ENCODE peak calls at places on chromosomes 16 and 17, in five cellular contexts. A is SJSA1; O is OCI-LY7; R is HCT116; P is CD8-positive, alpha-beta T cell. F is an unnamed sample. For H3K4me1, the result is how much of the 10 kb centered on the place peaks cover.

GRCh38 chr16:10822702-10823101 is 4.1 kb upstream of the TVP23A start:
- DNase-seq in O (no peak), A (no peak), P (no peak), R (no peak), F (no peak)

GRCh38 chr17:27424941-27425340 is 31.3 kb upstream of the KSR1 start:
- DNase-seq in R (no peak), P (no peak), O (no peak), A (no peak), F (no peak)

GRCh38 chr17:77736721-77737120 is 221.8 kb upstream of the TNRC6C start:
- DNase-seq in O (no peak), A (peak), P (no peak), R (no peak), F (no peak)

GRCh38 chr17:66625321-66625767 is 209.6 kb upstream of the CACNG5 start:
- DNase-seq in R (peak), O (peak), A (no peak), P (no peak), F (no peak)

GRCh38 chr17:10610821-10611323 is 46.2 kb downstream of the MYH3 start:
- DNase-seq in R (no peak), P (no peak), O (no peak), A (no peak), F (no peak)

GRCh38 chr17:64496348-64496785 is 487 bp downstream of the POLG2 start:
- DNase-seq in P (no peak), R (no peak), A (no peak), O (peak), F (peak)

GRCh38 chr17:46892192-46892703 is 30.7 kb upstream of the GOSR2 start:
- DNase-seq in P (no peak), O (no peak), A (no peak), R (no peak), F (no peak)

GRCh38 chr17:2011421-2012371 is 13.4 kb downstream of the RTN4RL1 start:
- DNase-seq in R (no peak), A (no peak), O (no peak), P (no peak), F (no peak)

GRCh38 chr16:88943131-88943664 is 33.8 kb downstream of the CBFA2T3 start:
- DNase-seq in O (peak), R (no peak), A (no peak), P (no peak), F (no peak)

GRCh38 chr16:88071908-88072307 is 120.7 kb downstream of the BANP start:
- DNase-seq in P (no peak), R (no peak), O (no peak), A (no peak), F (no peak)

GRCh38 chr17:42072323-42073187 is 22.2 kb upstream of the C17orf113 start:
- DNase-seq in P (no peak), A (no peak), O (peak), R (no peak), F (no peak)

GRCh38 chr16:64406661-64407267 is 715.1 kb downstream of the CDH11 start:
- DNase-seq in O (no peak), A (no peak), P (no peak), R (no peak), F (no peak)

GRCh38 chr16:70635356-70636016 is 10.9 kb upstream of the IL34 start:
- DNase-seq in O (no peak), R (no peak), P (no peak), A (no peak), F (no peak)

GRCh38 chr17:42387221-42387657 is 1.0 kb downstream of the STAT3 start:
- DNase-seq in P (peak), O (no peak), A (no peak), R (no peak), F (no peak)

GRCh38 chr16:58717994-58718393 is 16.1 kb downstream of the GOT2 start:
- DNase-seq in P (no peak), O (no peak), R (no peak), A (no peak), F (no peak)

GRCh38 chr17:76515291-76515949 is 14.2 kb upstream of the RHBDF2 start:
- DNase-seq in O (no peak), R (no peak), A (peak), P (peak), F (peak)

GRCh38 chr16:19716183-19716582 is 1.8 kb downstream of the KNOP1 start:
- DNase-seq in A (no peak), P (no peak), O (no peak), R (no peak), F (no peak)

GRCh38 chr16:46947900-46948547 is 25.4 kb downstream of the DNAJA2 start:
- DNase-seq in A (no peak), R (peak), O (peak), P (no peak), F (peak)

GRCh38 chr17:2063306-2064146 is 8.6 kb downstream of the HIC1 start:
- DNase-seq in A (no peak), P (no peak), O (peak), R (no peak), F (no peak)

GRCh38 chr16:51383909-51384308 is 232.8 kb upstream of the SALL1 start:
- DNase-seq in A (no peak), O (no peak), P (no peak), R (no peak), F (no peak)

GRCh38 chr17:59666235-59666634 is 41.0 kb downstream of the PTRH2 start:
- DNase-seq in A (no peak), O (no peak), R (no peak), P (no peak), F (no peak)

GRCh38 chr17:27207073-27207511 is 86.8 kb upstream of the WSB1 start:
- DNase-seq in A (no peak), R (peak), O (no peak), P (no peak), F (no peak)

GRCh38 chr16:82694239-82694874 is 67.6 kb downstream of the CDH13 start:
- DNase-seq in R (no peak), A (no peak), P (no peak), O (no peak), F (no peak)

GRCh38 chr16:73058616-73059409 is 10.9 kb upstream of the ZFHX3 start:
- DNase-seq in O (peak), A (no peak), R (peak), P (no peak), F (no peak)

GRCh38 chr16:78505544-78506371 is 406.3 kb downstream of the WWOX start:
- DNase-seq in O (no peak), A (no peak), R (no peak), P (no peak), F (no peak)

GRCh38 chr16:87561200-87562105 is 40.9 kb upstream of the JPH3 start:
- DNase-seq in A (no peak), O (no peak), R (no peak), P (no peak), F (no peak)

GRCh38 chr17:68288804-68289203 is 2.1 kb downstream of the SLC16A6 start:
- DNase-seq in P (peak), A (no peak), O (peak), R (no peak), F (peak)

GRCh38 chr17:12403881-12404398 is 261.8 kb upstream of the MYOCD start:
- DNase-seq in P (no peak), R (no peak), A (no peak), O (no peak), F (no peak)

GRCh38 chr16:28110074-28110473 is 46.6 kb upstream of the GSG1L start:
- DNase-seq in P (no peak), A (no peak), R (no peak), O (no peak), F (no peak)

DNA sequence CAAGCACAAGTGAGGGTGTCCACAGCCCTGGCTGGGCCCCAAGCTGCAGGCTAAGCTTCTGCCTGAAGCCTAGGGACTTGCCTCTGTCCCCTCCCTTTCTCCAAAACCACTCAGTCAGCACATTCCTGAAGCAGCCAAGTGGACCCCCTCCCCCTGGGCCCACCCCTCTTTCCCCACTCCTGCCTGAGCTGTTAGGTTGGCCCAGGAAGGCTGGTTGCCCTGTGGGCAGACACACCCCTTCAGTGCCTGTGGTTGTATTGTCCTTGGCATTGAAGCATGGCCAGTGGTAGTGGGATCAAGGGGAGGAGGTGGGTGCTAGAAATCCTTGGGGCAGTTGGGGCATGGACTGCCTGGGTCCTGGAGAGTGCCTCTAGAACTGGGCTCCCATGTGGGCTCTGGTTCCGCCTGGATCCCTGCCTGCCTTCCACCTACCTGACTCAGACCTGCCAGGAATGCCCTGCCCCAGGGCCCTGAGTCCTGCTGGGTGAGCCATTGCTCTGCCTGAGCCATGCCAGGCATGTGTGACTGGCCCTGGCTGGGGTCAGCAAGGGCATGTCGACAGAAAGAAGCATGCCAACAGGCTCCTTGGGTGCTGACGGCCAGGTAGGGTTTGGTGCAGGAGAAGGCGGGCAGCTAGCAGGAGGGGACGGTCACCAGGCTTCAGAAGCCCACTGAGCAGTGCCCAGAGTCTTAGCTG is 2.1 kb downstream of the TRAF4 start:
- DNase-seq in P (no peak), O (no peak), A (no peak), R (no peak), F (no peak)
- H3K4me1 ChIP-seq in P (under half), O (half or more), A (under half), R (half or more), F (under half)

DNA sequence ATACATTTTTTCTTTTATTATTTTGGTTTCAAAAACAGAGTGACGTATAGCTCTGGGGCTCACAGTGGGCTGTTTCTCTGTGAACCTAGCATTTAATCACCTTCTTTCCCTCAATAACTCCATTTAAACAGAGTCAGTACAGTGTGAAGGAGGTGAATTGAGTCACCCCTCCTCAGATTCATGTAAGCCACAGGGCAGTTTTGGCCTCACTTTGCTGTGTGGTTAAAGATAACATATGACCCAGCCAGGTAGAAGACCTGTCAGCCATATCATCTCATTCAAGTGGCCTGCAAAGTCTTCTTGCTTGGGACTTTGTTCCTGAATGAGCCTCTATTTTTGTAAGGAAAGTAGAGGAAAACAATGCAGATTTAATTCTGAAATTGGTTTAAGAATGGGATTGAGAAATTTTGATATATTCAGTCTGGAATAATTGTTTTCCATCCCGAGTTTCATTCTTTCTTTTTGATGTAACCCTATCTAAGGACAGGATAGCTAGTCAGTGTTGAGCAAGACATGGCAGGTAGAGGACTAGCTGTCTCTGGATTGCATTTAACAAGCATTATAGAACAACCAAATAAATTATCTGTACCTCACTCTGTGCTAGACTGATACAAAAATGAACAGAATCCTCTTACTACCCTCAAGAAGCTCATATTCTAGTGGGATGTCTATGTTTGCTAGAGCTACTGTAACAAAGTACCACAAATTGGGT is 13.1 kb downstream of the MAP2K6 start:
- DNase-seq in P (no peak), R (no peak), O (no peak), A (no peak), F (no peak)
- H3K27ac ChIP-seq in P (no peak), R (no peak), O (no peak), A (no peak), F (no peak)

GRCh38 chr16:67180166-67180565 is 3.6 kb downstream of the MATCAP1 start:
- DNase-seq in O (no peak), R (no peak), P (no peak), A (no peak), F (no peak)

GRCh38 chr16:67181346-67181745 is 2.4 kb downstream of the MATCAP1 start:
- DNase-seq in R (no peak), A (no peak), P (no peak), O (no peak), F (no peak)

GRCh38 chr16:67183627-67184452 is at the start of gene MATCAP1:
- DNase-seq in P (peak), A (peak), O (peak), R (peak), F (peak)

GRCh38 chr16:67183284-67183626 is 508 bp downstream of the MATCAP1 start:
- DNase-seq in R (no peak), P (no peak), O (no peak), A (no peak), F (no peak)

DNA sequence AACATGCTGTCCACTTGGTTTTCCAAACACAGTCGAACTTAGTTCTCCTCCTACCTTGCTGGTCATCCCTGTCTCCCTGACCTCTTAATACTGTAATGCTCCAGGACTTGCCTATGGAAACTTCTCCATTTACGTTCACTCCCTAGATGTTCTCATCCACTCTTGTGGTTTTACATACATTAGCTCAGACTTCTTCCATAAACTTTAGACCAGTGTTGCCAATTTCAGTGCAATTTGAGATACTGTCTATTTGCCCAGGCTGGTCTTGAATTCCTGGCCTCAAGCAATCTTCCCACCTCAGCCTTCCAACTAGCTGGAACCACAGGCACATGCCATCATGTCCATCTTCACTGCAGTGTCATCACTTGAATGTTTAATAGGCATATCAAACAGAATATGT is 1.5 kb downstream of the MATCAP1 start:
- DNase-seq in P (no peak), O (no peak), A (no peak), R (no peak), F (no peak)
- H3K4me3 ChIP-seq in P (no peak), O (peak), A (no peak), R (peak), F (no peak)

GRCh38 chr16:17365211-17365541 is 105.6 kb downstream of the XYLT1 start:
- DNase-seq in R (no peak), P (no peak), A (no peak), O (no peak), F (no peak)
- H3K4me1 ChIP-seq in R (under half), P (half or more), A (half or more), O (half or more), F (half or more)